ENCODE peak calls at places on chromosomes 2 and 18, in six cellular contexts. One of them, this sample, is unnamed.

GRCh38 chr2:8790739-8791162 is 46.7 kb downstream of the KIDINS220 start:
- ATAC-seq in right cardiac atrium: no peak
- ATAC-seq in heart left ventricle: no peak
- ATAC-seq in activated B cell treated with CpG ODN at 0.5 μM for 24 hours: no peak
- ATAC-seq in lung: no peak
- ATAC-seq in stimulated activated naive CD8-positive, alpha-beta T cell treated with anti-CD3 and anti-CD28 coated beads, Interleukin-15, Interleukin-2, amounts not matched to agents 100 U/mL and 50 U/mL, for 24 hours: no peak
- ATAC-seq in this sample: no peak

GRCh38 chr18:60235164-60235563 is 137.4 kb downstream of the MC4R start:
- ATAC-seq in right cardiac atrium: no peak
- ATAC-seq in heart left ventricle: no peak
- ATAC-seq in activated B cell treated with CpG ODN at 0.5 μM for 24 hours: no peak
- ATAC-seq in lung: no peak
- ATAC-seq in stimulated activated naive CD8-positive, alpha-beta T cell treated with anti-CD3 and anti-CD28 coated beads, Interleukin-15, Interleukin-2, amounts not matched to agents 100 U/mL and 50 U/mL, for 24 hours: no peak
- ATAC-seq in this sample: no peak

GRCh38 chr2:11092693-11093335 is 62.5 kb upstream of the SLC66A3 start:
- ATAC-seq in right cardiac atrium: no peak
- ATAC-seq in heart left ventricle: no peak
- ATAC-seq in activated B cell treated with CpG ODN at 0.5 μM for 24 hours: no peak
- ATAC-seq in lung: no peak
- ATAC-seq in stimulated activated naive CD8-positive, alpha-beta T cell treated with anti-CD3 and anti-CD28 coated beads, Interleukin-15, Interleukin-2, amounts not matched to agents 100 U/mL and 50 U/mL, for 24 hours: no peak
- ATAC-seq in this sample: peak; percentile 24

GRCh38 chr18:49613741-49614151 is 51.9 kb downstream of the LIPG start:
- ATAC-seq in right cardiac atrium: no peak
- ATAC-seq in heart left ventricle: no peak
- ATAC-seq in activated B cell treated with CpG ODN at 0.5 μM for 24 hours: no peak
- ATAC-seq in lung: no peak
- ATAC-seq in stimulated activated naive CD8-positive, alpha-beta T cell treated with anti-CD3 and anti-CD28 coated beads, Interleukin-15, Interleukin-2, amounts not matched to agents 100 U/mL and 50 U/mL, for 24 hours: no peak
- ATAC-seq in this sample: no peak

GRCh38 chr2:152743004-152743403 is 24.6 kb downstream of the ARL6IP6 start:
- ATAC-seq in right cardiac atrium: no peak
- ATAC-seq in heart left ventricle: no peak
- ATAC-seq in activated B cell treated with CpG ODN at 0.5 μM for 24 hours: peak; percentile 57
- ATAC-seq in lung: peak; percentile 53
- ATAC-seq in stimulated activated naive CD8-positive, alpha-beta T cell treated with anti-CD3 and anti-CD28 coated beads, Interleukin-15, Interleukin-2, amounts not matched to agents 100 U/mL and 50 U/mL, for 24 hours: no peak
- ATAC-seq in this sample: no peak

GRCh38 chr18:77862358-77862757 is 612.7 kb downstream of the GALR1 start:
- ATAC-seq in right cardiac atrium: no peak
- ATAC-seq in heart left ventricle: no peak
- ATAC-seq in activated B cell treated with CpG ODN at 0.5 μM for 24 hours: no peak
- ATAC-seq in lung: no peak
- ATAC-seq in stimulated activated naive CD8-positive, alpha-beta T cell treated with anti-CD3 and anti-CD28 coated beads, Interleukin-15, Interleukin-2, amounts not matched to agents 100 U/mL and 50 U/mL, for 24 hours: no peak
- ATAC-seq in this sample: no peak

GRCh38 chr2:176729706-176730569 is 460.7 kb downstream of the MTX2 start:
- ATAC-seq in right cardiac atrium: peak; percentile 87
- ATAC-seq in heart left ventricle: peak; percentile 89
- ATAC-seq in activated B cell treated with CpG ODN at 0.5 μM for 24 hours: no peak
- ATAC-seq in lung: no peak
- ATAC-seq in stimulated activated naive CD8-positive, alpha-beta T cell treated with anti-CD3 and anti-CD28 coated beads, Interleukin-15, Interleukin-2, amounts not matched to agents 100 U/mL and 50 U/mL, for 24 hours: no peak
- ATAC-seq in this sample: no peak

GRCh38 chr2:33086400-33087015 is 139.8 kb downstream of the LTBP1 start:
- ATAC-seq in right cardiac atrium: peak; percentile 67
- ATAC-seq in heart left ventricle: peak; percentile 46
- ATAC-seq in activated B cell treated with CpG ODN at 0.5 μM for 24 hours: no peak
- ATAC-seq in lung: no peak
- ATAC-seq in stimulated activated naive CD8-positive, alpha-beta T cell treated with anti-CD3 and anti-CD28 coated beads, Interleukin-15, Interleukin-2, amounts not matched to agents 100 U/mL and 50 U/mL, for 24 hours: no peak
- ATAC-seq in this sample: no peak

GRCh38 chr18:78873916-78874505 is 105.6 kb upstream of the SALL3 start:
- ATAC-seq in right cardiac atrium: no peak
- ATAC-seq in heart left ventricle: no peak
- ATAC-seq in activated B cell treated with CpG ODN at 0.5 μM for 24 hours: no peak
- ATAC-seq in lung: no peak
- ATAC-seq in stimulated activated naive CD8-positive, alpha-beta T cell treated with anti-CD3 and anti-CD28 coated beads, Interleukin-15, Interleukin-2, amounts not matched to agents 100 U/mL and 50 U/mL, for 24 hours: no peak
- ATAC-seq in this sample: no peak

GRCh38 chr2:118165595-118165994 is 77.3 kb downstream of the INSIG2 start:
- ATAC-seq in right cardiac atrium: no peak
- ATAC-seq in heart left ventricle: no peak
- ATAC-seq in activated B cell treated with CpG ODN at 0.5 μM for 24 hours: no peak
- ATAC-seq in lung: no peak
- ATAC-seq in stimulated activated naive CD8-positive, alpha-beta T cell treated with anti-CD3 and anti-CD28 coated beads, Interleukin-15, Interleukin-2, amounts not matched to agents 100 U/mL and 50 U/mL, for 24 hours: no peak
- ATAC-seq in this sample: no peak

GRCh38 chr18:49167084-49167483 is 216.3 kb upstream of the SMAD7 start:
- ATAC-seq in right cardiac atrium: no peak
- ATAC-seq in heart left ventricle: no peak
- ATAC-seq in activated B cell treated with CpG ODN at 0.5 μM for 24 hours: no peak
- ATAC-seq in lung: no peak
- ATAC-seq in stimulated activated naive CD8-positive, alpha-beta T cell treated with anti-CD3 and anti-CD28 coated beads, Interleukin-15, Interleukin-2, amounts not matched to agents 100 U/mL and 50 U/mL, for 24 hours: no peak
- ATAC-seq in this sample: no peak

GRCh38 chr2:100247256-100248043 is 74.9 kb downstream of the LONRF2 start:
- ATAC-seq in right cardiac atrium: no peak
- ATAC-seq in heart left ventricle: no peak
- ATAC-seq in activated B cell treated with CpG ODN at 0.5 μM for 24 hours: peak; percentile 73
- ATAC-seq in lung: no peak
- ATAC-seq in stimulated activated naive CD8-positive, alpha-beta T cell treated with anti-CD3 and anti-CD28 coated beads, Interleukin-15, Interleukin-2, amounts not matched to agents 100 U/mL and 50 U/mL, for 24 hours: peak; percentile 53
- ATAC-seq in this sample: no peak

GRCh38 chr18:41009926-41010325 is 945.1 kb upstream of the PIK3C3 start:
- ATAC-seq in right cardiac atrium: no peak
- ATAC-seq in heart left ventricle: no peak
- ATAC-seq in activated B cell treated with CpG ODN at 0.5 μM for 24 hours: no peak
- ATAC-seq in lung: no peak
- ATAC-seq in stimulated activated naive CD8-positive, alpha-beta T cell treated with anti-CD3 and anti-CD28 coated beads, Interleukin-15, Interleukin-2, amounts not matched to agents 100 U/mL and 50 U/mL, for 24 hours: no peak
- ATAC-seq in this sample: no peak

GRCh38 chr2:97095661-97096060 is 979 bp upstream of the FAHD2B start:
- ATAC-seq in right cardiac atrium: no peak
- ATAC-seq in heart left ventricle: no peak
- ATAC-seq in activated B cell treated with CpG ODN at 0.5 μM for 24 hours: no peak
- ATAC-seq in lung: no peak
- ATAC-seq in stimulated activated naive CD8-positive, alpha-beta T cell treated with anti-CD3 and anti-CD28 coated beads, Interleukin-15, Interleukin-2, amounts not matched to agents 100 U/mL and 50 U/mL, for 24 hours: no peak
- ATAC-seq in this sample: no peak